ENCODE peak calls at places on chromosomes 1 and 21, in six cellular contexts. J is stomach, Q is left lung, R is HFFc6, G is ovary, Z is AG09319. E is an unnamed sample.

GRCh38 chr1:212326541-212326940 is 41.3 kb downstream of the PPP2R5A start:
- DNase-seq in J (no peak), Z (no peak), Q (no peak), G (no peak), R (no peak), E (no peak)

GRCh38 chr1:223831755-223832636 is 13.8 kb downstream of the TP53BP2 start:
- DNase-seq in Q (no peak), R (peak), G (no peak), J (no peak), Z (no peak), E (no peak)

GRCh38 chr1:186834405-186834958 is 5.7 kb downstream of the PLA2G4A start:
- DNase-seq in R (no peak), Z (no peak), G (no peak), J (no peak), Q (no peak), E (no peak)

GRCh38 chr1:183685112-183685713 is 32.1 kb upstream of the APOBEC4 start:
- DNase-seq in G (no peak), J (peak), R (peak), Q (no peak), Z (no peak), E (no peak)

GRCh38 chr21:41632748-41633475 is 125.0 kb upstream of the TMPRSS2 start:
- DNase-seq in J (peak), Z (no peak), G (no peak), Q (no peak), R (no peak), E (no peak)

GRCh38 chr21:35476616-35477395 is 427.7 kb upstream of the RUNX1 start:
- DNase-seq in R (peak), Z (no peak), G (no peak), J (no peak), Q (no peak), E (no peak)

GRCh38 chr1:87410771-87411170 is 82.1 kb downstream of the LMO4 start:
- DNase-seq in G (no peak), J (peak), R (no peak), Z (no peak), Q (peak), E (peak)

GRCh38 chr1:34013958-34014737 is 150.3 kb downstream of the HMGB4 start:
- DNase-seq in G (no peak), R (peak), J (no peak), Q (no peak), Z (no peak), E (peak)

GRCh38 chr1:214499732-214500131 is 51.7 kb downstream of the PTPN14 start:
- DNase-seq in Q (no peak), G (no peak), J (no peak), Z (no peak), R (no peak), E (no peak)

GRCh38 chr1:35748326-35748725 is 21.5 kb downstream of the CLSPN start:
- DNase-seq in Q (no peak), R (no peak), G (no peak), J (no peak), Z (no peak), E (no peak)

GRCh38 chr1:229645296-229646050 is 19.4 kb downstream of the URB2 start:
- DNase-seq in Z (no peak), J (no peak), R (no peak), Q (no peak), G (no peak), E (no peak)

GRCh38 chr1:240415532-240415931 is 196.4 kb downstream of the GREM2 start:
- DNase-seq in Q (no peak), R (no peak), G (no peak), J (no peak), Z (no peak), E (no peak)

GRCh38 chr1:116417678-116418077 is 44.6 kb downstream of the ATP1A1 start:
- DNase-seq in J (no peak), Z (no peak), R (no peak), Q (no peak), G (no peak), E (no peak)

GRCh38 chr1:170537798-170538503 is 6.0 kb downstream of the GORAB start:
- DNase-seq in Q (no peak), J (no peak), R (no peak), G (no peak), Z (no peak), E (no peak)

GRCh38 chr1:241838831-241839365 is 9.1 kb upstream of the EXO1 start:
- DNase-seq in Z (no peak), G (no peak), Q (no peak), R (no peak), J (no peak), E (no peak)

DNA sequence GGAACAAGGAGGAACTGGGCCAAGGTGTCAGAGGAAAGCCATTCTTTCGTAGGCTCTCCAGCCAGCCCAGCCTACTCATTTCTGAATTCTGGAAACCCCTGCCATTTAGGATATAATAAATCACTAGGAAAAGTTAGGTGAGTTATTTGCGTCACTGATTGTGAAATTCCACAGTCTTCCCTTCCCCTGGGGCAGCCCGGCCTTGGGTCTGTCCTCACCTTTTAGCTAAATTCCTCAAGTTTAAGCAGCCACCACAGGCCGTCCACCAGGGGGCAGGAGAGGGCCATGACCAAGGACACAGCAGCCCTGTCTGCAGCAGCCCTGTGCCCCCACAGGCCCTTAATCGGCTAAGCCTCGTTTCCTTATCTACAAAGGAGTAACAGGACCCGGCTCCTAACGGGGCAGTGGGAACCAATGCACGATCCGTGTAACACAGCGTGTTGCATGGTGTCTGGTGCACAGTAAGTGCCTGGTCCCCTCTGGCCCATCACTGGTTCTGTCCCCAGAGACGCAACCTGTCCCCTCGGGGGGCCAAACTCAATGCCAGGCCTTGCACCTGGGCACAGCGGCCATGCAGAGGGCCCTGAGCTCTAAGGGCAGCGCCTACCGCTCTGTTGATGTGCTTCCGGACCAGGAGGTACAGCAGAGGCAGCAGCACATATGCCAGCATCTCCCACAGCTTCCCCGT is 18.1 kb downstream of the GPR157 start:
- DNase-seq in Q (peak), G (peak), Z (peak), R (peak), J (peak), E (peak)
- TF ChIP-seq CTCF in Q (peak), G (peak), Z (peak), R (peak), J (no peak), E (peak)

GRCh38 chr1:153970346-153970745 is 2.6 kb downstream of the CREB3L4 start:
- DNase-seq in G (no peak), Q (no peak), R (no peak), J (no peak), Z (no peak), E (no peak)

GRCh38 chr1:153968972-153969371 is 1.3 kb downstream of the CREB3L4 start:
- DNase-seq in G (no peak), R (no peak), J (no peak), Z (no peak), Q (no peak), E (no peak)

GRCh38 chr1:153968400-153968799 is 698 bp downstream of the CREB3L4 start:
- DNase-seq in Q (no peak), Z (no peak), R (no peak), J (no peak), G (no peak), E (no peak)

GRCh38 chr1:153968000-153968363 is 280 bp downstream of the CREB3L4 start:
- DNase-seq in J (peak), Z (no peak), G (peak), R (no peak), Q (no peak), E (no peak)

GRCh38 chr1:153967109-153967999 is at the start of gene CREB3L4:
- DNase-seq in G (peak), J (peak), R (peak), Z (peak), Q (peak), E (peak)
- TF ChIP-seq CTCF in G (peak), J (no peak), R (peak), Z (peak), Q (peak), E (peak)

GRCh38 chr1:81558291-81559076 is 242.2 kb upstream of the ADGRL2 start:
- DNase-seq in Z (no peak), G (no peak), Q (no peak), J (no peak), R (no peak), E (no peak)

GRCh38 chr1:81556968-81557367 is 243.8 kb upstream of the ADGRL2 start:
- DNase-seq in Z (no peak), J (no peak), G (no peak), Q (no peak), R (no peak), E (no peak)

GRCh38 chr1:81560629-81561028 is 240.1 kb upstream of the ADGRL2 start:
- DNase-seq in G (no peak), R (no peak), Q (no peak), J (no peak), Z (no peak), E (no peak)

GRCh38 chr1:81562934-81563333 is 237.8 kb upstream of the ADGRL2 start:
- DNase-seq in Z (no peak), J (no peak), Q (no peak), R (no peak), G (no peak), E (no peak)

DNA sequence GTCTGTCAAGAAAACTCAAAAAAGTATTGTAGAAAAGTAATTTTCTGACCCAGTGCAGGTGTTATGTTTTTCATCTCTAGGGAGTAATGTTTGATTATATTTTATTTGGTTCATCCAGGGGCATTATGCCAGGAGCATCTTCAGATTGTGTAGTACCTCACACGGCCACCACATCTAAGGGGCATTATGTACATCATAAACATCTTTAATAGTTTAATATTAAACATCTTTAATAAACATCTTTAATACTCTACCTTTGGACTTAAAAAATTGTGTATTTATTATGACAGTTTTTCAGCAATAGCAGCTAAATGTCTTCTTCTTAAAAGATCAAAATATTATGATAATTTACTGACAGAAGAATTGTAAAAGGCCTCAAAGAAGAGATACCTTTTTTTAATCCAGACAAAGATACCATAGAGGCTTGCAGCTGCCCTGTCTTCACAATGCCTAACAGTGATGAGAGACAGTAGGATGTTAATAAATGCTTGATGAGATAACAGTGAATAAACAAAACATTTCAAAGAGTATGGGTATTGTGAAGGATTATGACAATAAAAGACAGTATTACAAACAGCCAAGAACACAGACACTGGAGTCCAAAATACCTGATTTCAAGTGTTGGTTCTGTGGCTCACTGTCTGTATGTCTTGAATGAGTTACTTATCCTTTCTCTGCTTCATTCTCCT is 240.9 kb upstream of the ADGRL2 start:
- DNase-seq in J (no peak), Z (no peak), R (no peak), Q (no peak), G (no peak), E (no peak)
- TF ChIP-seq CTCF in J (no peak), Z (peak), R (peak), Q (peak), G (no peak), E (peak)

GRCh38 chr1:73097917-73098316 is 815.6 kb upstream of the NEGR1 start:
- DNase-seq in Q (no peak), Z (no peak), J (no peak), R (no peak), G (no peak), E (no peak)

GRCh38 chr1:73104749-73105148 is 822.4 kb upstream of the NEGR1 start:
- DNase-seq in Z (no peak), Q (peak), R (no peak), G (no peak), J (no peak), E (no peak)

GRCh38 chr1:73105755-73106154 is 823.4 kb upstream of the NEGR1 start:
- DNase-seq in J (no peak), R (no peak), Z (no peak), G (no peak), Q (peak), E (no peak)

GRCh38 chr1:73100216-73100615 is 817.9 kb upstream of the NEGR1 start:
- DNase-seq in Q (no peak), R (no peak), Z (no peak), J (no peak), G (no peak), E (no peak)
- TF ChIP-seq CTCF in Q (no peak), R (no peak), Z (no peak), J (no peak), G (no peak), E (no peak)

GRCh38 chr1:160124709-160125478 is 9.3 kb downstream of the ATP1A2 start:
- DNase-seq in J (no peak), R (peak), G (no peak), Z (no peak), Q (no peak), E (no peak)
- TF ChIP-seq CTCF in J (no peak), R (peak), G (no peak), Z (no peak), Q (no peak), E (peak)

E was measured in osteocyte.